ENCODE peak calls at places on chromosomes 6 and 20, in eight cellular contexts. One of them, this sample, is unnamed.
A peak's percentile ranks its signal among the peaks of the same experiment; 100 is the strongest.

GRCh38 chr6:113901482-113901881 is 44.3 kb downstream of the MARCKS start:
- DNase-seq in GM12892: no peak
- DNase-seq in NB4: no peak
- DNase-seq in IMR-90: peak; percentile 70
- DNase-seq in tibial nerve: no peak
- DNase-seq in H54: no peak
- DNase-seq in endothelial cell of umbilical vein: peak; percentile 89
- DNase-seq in A549: no peak
- DNase-seq in this sample: no peak

GRCh38 chr6:91267246-91267645 is 680.4 kb upstream of the MAP3K7 start:
- DNase-seq in GM12892: no peak
- DNase-seq in NB4: no peak
- DNase-seq in IMR-90: no peak
- DNase-seq in tibial nerve: no peak
- DNase-seq in H54: no peak
- DNase-seq in endothelial cell of umbilical vein: no peak
- DNase-seq in A549: no peak
- DNase-seq in this sample: no peak

GRCh38 chr6:20846602-20847028 is 312.4 kb downstream of the CDKAL1 start:
- DNase-seq in GM12892: no peak
- DNase-seq in NB4: peak; percentile 88
- DNase-seq in IMR-90: peak; percentile 46
- DNase-seq in tibial nerve: no peak
- DNase-seq in H54: no peak
- DNase-seq in endothelial cell of umbilical vein: peak; percentile 39
- DNase-seq in A549: no peak
- DNase-seq in this sample: peak; percentile 65

GRCh38 chr6:89562114-89562815 is 76.3 kb downstream of the LYRM2 start:
- DNase-seq in GM12892: no peak
- DNase-seq in NB4: no peak
- DNase-seq in IMR-90: no peak
- DNase-seq in tibial nerve: peak; percentile 7
- DNase-seq in H54: no peak
- DNase-seq in endothelial cell of umbilical vein: no peak
- DNase-seq in A549: no peak
- DNase-seq in this sample: no peak

GRCh38 chr6:118469468-118469867 is 78.6 kb upstream of the PLN start:
- DNase-seq in GM12892: no peak
- DNase-seq in NB4: peak; percentile 21
- DNase-seq in IMR-90: peak; percentile 4
- DNase-seq in tibial nerve: no peak
- DNase-seq in H54: no peak
- DNase-seq in endothelial cell of umbilical vein: no peak
- DNase-seq in A549: no peak
- DNase-seq in this sample: no peak

GRCh38 chr6:17851001-17851719 is 136.3 kb downstream of the KIF13A start:
- DNase-seq in GM12892: no peak
- DNase-seq in NB4: no peak
- DNase-seq in IMR-90: peak; percentile 55
- DNase-seq in tibial nerve: no peak
- DNase-seq in H54: no peak
- DNase-seq in endothelial cell of umbilical vein: peak; percentile 65
- DNase-seq in A549: no peak
- DNase-seq in this sample: no peak

GRCh38 chr6:151276112-151276745 is 36.5 kb downstream of the AKAP12 start:
- DNase-seq in GM12892: no peak
- DNase-seq in NB4: no peak
- DNase-seq in IMR-90: peak; percentile 43
- DNase-seq in tibial nerve: no peak
- DNase-seq in H54: no peak
- DNase-seq in endothelial cell of umbilical vein: no peak
- DNase-seq in A549: peak; percentile 12
- DNase-seq in this sample: no peak

GRCh38 chr6:132218063-132218696 is 183.1 kb downstream of the MOXD1 start:
- DNase-seq in GM12892: no peak
- DNase-seq in NB4: peak; percentile 22
- DNase-seq in IMR-90: peak; percentile 68
- DNase-seq in tibial nerve: no peak
- DNase-seq in H54: no peak
- DNase-seq in endothelial cell of umbilical vein: peak; percentile 63
- DNase-seq in A549: no peak
- DNase-seq in this sample: peak; percentile 13

GRCh38 chr20:53677447-53678314 is 84.0 kb upstream of the ZNF217 start:
- DNase-seq in GM12892: no peak
- DNase-seq in NB4: peak; percentile 97
- DNase-seq in IMR-90: peak; percentile 46
- DNase-seq in tibial nerve: peak; percentile 48
- DNase-seq in H54: no peak
- DNase-seq in endothelial cell of umbilical vein: peak; percentile 49
- DNase-seq in A549: peak; percentile 66
- DNase-seq in this sample: peak; percentile 74

GRCh38 chr6:22250486-22250885 is 46.4 kb downstream of the PRL start:
- DNase-seq in GM12892: no peak
- DNase-seq in NB4: no peak
- DNase-seq in IMR-90: no peak
- DNase-seq in tibial nerve: no peak
- DNase-seq in H54: no peak
- DNase-seq in endothelial cell of umbilical vein: no peak
- DNase-seq in A549: no peak
- DNase-seq in this sample: no peak

GRCh38 chr6:582370-582769 is 74.5 kb downstream of the HUS1B start:
- DNase-seq in GM12892: no peak
- DNase-seq in NB4: no peak
- DNase-seq in IMR-90: peak; percentile 45
- DNase-seq in tibial nerve: no peak
- DNase-seq in H54: no peak
- DNase-seq in endothelial cell of umbilical vein: no peak
- DNase-seq in A549: no peak
- DNase-seq in this sample: no peak

GRCh38 chr6:8166156-8166555 is 63.8 kb upstream of the EEF1E1 start:
- DNase-seq in GM12892: no peak
- DNase-seq in NB4: no peak
- DNase-seq in IMR-90: no peak
- DNase-seq in tibial nerve: no peak
- DNase-seq in H54: no peak
- DNase-seq in endothelial cell of umbilical vein: no peak
- DNase-seq in A549: no peak
- DNase-seq in this sample: no peak

GRCh38 chr6:90238663-90239542 is 57.7 kb downstream of the BACH2 start:
- DNase-seq in GM12892: no peak
- DNase-seq in NB4: no peak
- DNase-seq in IMR-90: no peak
- DNase-seq in tibial nerve: no peak
- DNase-seq in H54: no peak
- DNase-seq in endothelial cell of umbilical vein: peak; percentile 81
- DNase-seq in A549: no peak
- DNase-seq in this sample: no peak

GRCh38 chr20:61979701-61980635 is 85.7 kb downstream of the TAF4 start:
- DNase-seq in GM12892: no peak
- DNase-seq in NB4: no peak
- DNase-seq in IMR-90: no peak
- DNase-seq in tibial nerve: no peak
- DNase-seq in H54: no peak
- DNase-seq in endothelial cell of umbilical vein: no peak
- DNase-seq in A549: no peak
- DNase-seq in this sample: no peak

GRCh38 chr6:87154641-87155271 is 609 bp upstream of the ZNF292 start:
- DNase-seq in GM12892: peak; percentile 46
- DNase-seq in NB4: peak; percentile 91
- DNase-seq in IMR-90: peak; percentile 85
- DNase-seq in tibial nerve: no peak
- DNase-seq in H54: peak; percentile 64
- DNase-seq in endothelial cell of umbilical vein: no peak
- DNase-seq in A549: peak; percentile 71
- DNase-seq in this sample: no peak

GRCh38 chr6:22106445-22106844 is 190.4 kb downstream of the PRL start:
- DNase-seq in GM12892: no peak
- DNase-seq in NB4: no peak
- DNase-seq in IMR-90: no peak
- DNase-seq in tibial nerve: no peak
- DNase-seq in H54: no peak
- DNase-seq in endothelial cell of umbilical vein: no peak
- DNase-seq in A549: no peak
- DNase-seq in this sample: no peak

GRCh38 chr6:31547727-31548422 is 467 bp downstream of the NFKBIL1 start:
- DNase-seq in GM12892: no peak
- DNase-seq in NB4: no peak
- DNase-seq in IMR-90: no peak
- DNase-seq in tibial nerve: no peak
- DNase-seq in H54: no peak
- DNase-seq in endothelial cell of umbilical vein: no peak
- DNase-seq in A549: no peak
- DNase-seq in this sample: no peak

GRCh38 chr6:31546339-31546961 is at the start of gene ATP6V1G2:
- DNase-seq in GM12892: no peak
- DNase-seq in NB4: peak; percentile 94
- DNase-seq in IMR-90: peak; percentile 93
- DNase-seq in tibial nerve: peak; percentile 94
- DNase-seq in H54: peak; percentile 69
- DNase-seq in endothelial cell of umbilical vein: peak; percentile 89
- DNase-seq in A549: peak; percentile 90
- DNase-seq in this sample: peak; percentile 90

GRCh38 chr6:31545291-31545690 is 1.1 kb downstream of the ATP6V1G2 start:
- DNase-seq in GM12892: no peak
- DNase-seq in NB4: no peak
- DNase-seq in IMR-90: no peak
- DNase-seq in tibial nerve: no peak
- DNase-seq in H54: no peak
- DNase-seq in endothelial cell of umbilical vein: no peak
- DNase-seq in A549: no peak
- DNase-seq in this sample: no peak

GRCh38 chr6:31546962-31547726 is at the start of gene NFKBIL1:
- DNase-seq in GM12892: peak; percentile 80
- DNase-seq in NB4: peak; percentile 100
- DNase-seq in IMR-90: peak; percentile 98
- DNase-seq in tibial nerve: peak; percentile 94
- DNase-seq in H54: peak; percentile 72
- DNase-seq in endothelial cell of umbilical vein: peak; percentile 94
- DNase-seq in A549: peak; percentile 97
- DNase-seq in this sample: peak; percentile 97

GRCh38 chr6:31548423-31548873 is 1.0 kb downstream of the NFKBIL1 start:
- DNase-seq in GM12892: no peak
- DNase-seq in NB4: peak; percentile 49
- DNase-seq in IMR-90: no peak
- DNase-seq in tibial nerve: no peak
- DNase-seq in H54: no peak
- DNase-seq in endothelial cell of umbilical vein: no peak
- DNase-seq in A549: no peak
- DNase-seq in this sample: no peak
- TF ChIP-seq POLR2A in GM12892: no peak
- TF ChIP-seq POLR2A in NB4: no peak
- TF ChIP-seq POLR2A in IMR-90: no peak
- TF ChIP-seq POLR2A in tibial nerve: no peak
- TF ChIP-seq POLR2A in H54: no peak
- TF ChIP-seq POLR2A in endothelial cell of umbilical vein: no peak
- TF ChIP-seq POLR2A in A549: no peak
- TF ChIP-seq POLR2A in this sample: no peak

GRCh38 chr6:139375239-139376053 is 998 bp upstream of the CITED2 start:
- DNase-seq in GM12892: peak; percentile 42
- DNase-seq in NB4: peak; percentile 100
- DNase-seq in IMR-90: peak; percentile 98
- DNase-seq in tibial nerve: peak; percentile 87
- DNase-seq in H54: peak; percentile 42
- DNase-seq in endothelial cell of umbilical vein: peak; percentile 94
- DNase-seq in A549: peak; percentile 93
- DNase-seq in this sample: peak; percentile 99
- TF ChIP-seq POLR2A in GM12892: no peak
- TF ChIP-seq POLR2A in NB4: peak; percentile 52
- TF ChIP-seq POLR2A in IMR-90: peak; percentile 59
- TF ChIP-seq POLR2A in tibial nerve: peak; percentile 52
- TF ChIP-seq POLR2A in H54: peak; percentile 23
- TF ChIP-seq POLR2A in endothelial cell of umbilical vein: no peak
- TF ChIP-seq POLR2A in A549: no peak
- TF ChIP-seq POLR2A in this sample: peak; percentile 89

DNA sequence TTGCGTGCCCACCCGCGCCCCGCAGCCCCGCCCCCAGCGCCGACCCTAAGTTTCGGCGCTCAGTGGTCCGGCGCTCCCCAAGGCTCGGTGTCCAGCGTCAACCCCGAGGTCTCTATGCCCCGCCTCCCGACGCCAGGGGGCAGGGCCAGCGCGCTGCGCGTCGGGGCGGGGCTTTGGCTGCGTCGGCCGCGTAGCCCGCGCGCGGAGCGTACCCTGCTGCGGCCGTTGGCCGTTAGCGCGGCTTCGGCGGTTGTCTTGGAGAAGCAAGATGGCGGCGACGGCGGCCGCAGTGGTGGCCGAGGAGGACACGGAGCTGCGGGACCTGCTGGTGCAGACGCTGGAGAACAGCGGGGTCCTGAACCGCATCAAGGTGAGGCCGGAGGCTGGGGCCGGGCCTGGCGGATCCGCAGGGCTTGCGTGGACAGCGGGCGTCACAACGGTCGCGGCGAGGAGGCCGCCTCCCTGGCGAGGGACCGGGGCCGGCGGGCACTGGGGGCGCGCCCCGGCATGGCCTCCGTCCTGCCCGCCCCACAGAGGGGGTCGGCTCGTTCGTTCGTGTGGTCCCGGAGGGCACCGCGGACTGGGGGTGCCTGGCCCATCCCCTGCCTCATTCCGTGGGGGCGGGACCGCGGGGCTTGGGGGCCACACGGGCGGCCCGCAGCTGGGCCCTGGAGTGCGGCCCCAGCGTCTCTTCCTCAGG is at the start of gene CEP43:
- DNase-seq in GM12892: peak; percentile 88
- DNase-seq in NB4: peak; percentile 96
- DNase-seq in IMR-90: peak; percentile 93
- DNase-seq in tibial nerve: peak; percentile 87
- DNase-seq in H54: peak; percentile 79
- DNase-seq in endothelial cell of umbilical vein: peak; percentile 98
- DNase-seq in A549: peak; percentile 90
- DNase-seq in this sample: peak; percentile 98
- TF ChIP-seq POLR2A in GM12892: peak; percentile 56
- TF ChIP-seq POLR2A in NB4: peak; percentile 33
- TF ChIP-seq POLR2A in IMR-90: no peak
- TF ChIP-seq POLR2A in tibial nerve: peak; percentile 48
- TF ChIP-seq POLR2A in H54: peak; percentile 98
- TF ChIP-seq POLR2A in endothelial cell of umbilical vein: peak; percentile 61
- TF ChIP-seq POLR2A in A549: peak; percentile 87
- TF ChIP-seq POLR2A in this sample: peak; percentile 83

GRCh38 chr6:10381133-10381829 is 33.6 kb downstream of the TFAP2A start:
- DNase-seq in GM12892: no peak
- DNase-seq in NB4: no peak
- DNase-seq in IMR-90: no peak
- DNase-seq in tibial nerve: no peak
- DNase-seq in H54: no peak
- DNase-seq in endothelial cell of umbilical vein: no peak
- DNase-seq in A549: peak; percentile 27
- DNase-seq in this sample: peak; percentile 16

GRCh38 chr6:10369896-10370295 is 45.0 kb downstream of the TFAP2A start:
- DNase-seq in GM12892: no peak
- DNase-seq in NB4: no peak
- DNase-seq in IMR-90: peak; percentile 41
- DNase-seq in tibial nerve: no peak
- DNase-seq in H54: peak; percentile 40
- DNase-seq in endothelial cell of umbilical vein: no peak
- DNase-seq in A549: peak; percentile 44
- DNase-seq in this sample: no peak

GRCh38 chr6:10373642-10374359 is 41.1 kb downstream of the TFAP2A start:
- DNase-seq in GM12892: no peak
- DNase-seq in NB4: no peak
- DNase-seq in IMR-90: peak; percentile 9
- DNase-seq in tibial nerve: no peak
- DNase-seq in H54: no peak
- DNase-seq in endothelial cell of umbilical vein: no peak
- DNase-seq in A549: peak; percentile 45
- DNase-seq in this sample: no peak

GRCh38 chr6:10375391-10375969 is 39.4 kb downstream of the TFAP2A start:
- DNase-seq in GM12892: no peak
- DNase-seq in NB4: no peak
- DNase-seq in IMR-90: no peak
- DNase-seq in tibial nerve: no peak
- DNase-seq in H54: no peak
- DNase-seq in endothelial cell of umbilical vein: no peak
- DNase-seq in A549: no peak
- DNase-seq in this sample: no peak
- TF ChIP-seq POLR2A in GM12892: no peak
- TF ChIP-seq POLR2A in NB4: no peak
- TF ChIP-seq POLR2A in IMR-90: no peak
- TF ChIP-seq POLR2A in tibial nerve: no peak
- TF ChIP-seq POLR2A in H54: no peak
- TF ChIP-seq POLR2A in endothelial cell of umbilical vein: no peak
- TF ChIP-seq POLR2A in A549: no peak
- TF ChIP-seq POLR2A in this sample: no peak

This sample was measured in erythroblast.